ENCODE peak calls at places on chromosomes 16 and 17, in five cellular contexts. Q, S, Y, O and V are unnamed samples.

GRCh38 chr16:56357765-56358322 is 67.5 kb downstream of the AMFR start:
- DNase-seq in Q (no peak), S (no peak), Y (no peak), O (no peak), V (no peak)

GRCh38 chr17:10126554-10127493 is 71.6 kb downstream of the GAS7 start:
- DNase-seq in Q (no peak), S (no peak), Y (peak; percentile 41), O (no peak), V (no peak)

GRCh38 chr16:83992624-83993023 is 24.6 kb downstream of the NECAB2 start:
- DNase-seq in Q (peak; percentile 30), S (no peak), Y (peak; percentile 42), O (no peak), V (peak; percentile 44)

GRCh38 chr17:29597361-29598172 is 4.6 kb downstream of the ANKRD13B start:
- DNase-seq in Q (peak; percentile 90), S (no peak), Y (no peak), O (no peak), V (no peak)

GRCh38 chr17:78779848-78780247 is 2.2 kb downstream of the CYTH1 start:
- DNase-seq in Q (peak; percentile 53), S (no peak), Y (no peak), O (peak; percentile 44), V (no peak)

GRCh38 chr16:66629856-66630255 is 25.4 kb downstream of the CMTM3 start:
- DNase-seq in Q (no peak), S (no peak), Y (no peak), O (no peak), V (no peak)

GRCh38 chr17:74152591-74153455 is 50.7 kb upstream of the RPL38 start:
- DNase-seq in Q (peak; percentile 22), S (no peak), Y (no peak), O (no peak), V (no peak)

GRCh38 chr17:59332890-59333377 is 1.5 kb downstream of the YPEL2 start:
- DNase-seq in Q (no peak), S (no peak), Y (peak; percentile 20), O (no peak), V (peak; percentile 10)

GRCh38 chr16:54236761-54237160 is 49.8 kb downstream of the IRX3 start:
- DNase-seq in Q (no peak), S (no peak), Y (peak; percentile 51), O (no peak), V (peak; percentile 39)

GRCh38 chr17:59406808-59407381 is 75.4 kb downstream of the YPEL2 start:
- DNase-seq in Q (peak; percentile 88), S (peak; percentile 29), Y (peak; percentile 13), O (no peak), V (peak; percentile 36)

GRCh38 chr17:44269118-44269794 is 1.3 kb upstream of the SLC4A1 start:
- DNase-seq in Q (peak; percentile 36), S (no peak), Y (no peak), O (no peak), V (no peak)

GRCh38 chr16:9946022-9946720 is 236.1 kb downstream of the GRIN2A start:
- DNase-seq in Q (no peak), S (no peak), Y (no peak), O (no peak), V (no peak)

GRCh38 chr17:4938670-4939553 is 934 bp downstream of the SLC25A11 start:
- DNase-seq in Q (peak; percentile 17), S (no peak), Y (peak; percentile 44), O (no peak), V (no peak)

GRCh38 chr16:10312023-10312422 is 73.8 kb upstream of the ATF7IP2 start:
- DNase-seq in Q (no peak), S (no peak), Y (no peak), O (no peak), V (no peak)

GRCh38 chr17:6696906-6697305 is 16.3 kb downstream of the SLC13A5 start:
- DNase-seq in Q (no peak), S (no peak), Y (no peak), O (no peak), V (no peak)

GRCh38 chr16:14193316-14193871 is 122.3 kb downstream of the MRTFB start:
- DNase-seq in Q (peak; percentile 83), S (peak; percentile 57), Y (no peak), O (no peak), V (no peak)

GRCh38 chr16:1433756-1434155 is 2.9 kb downstream of the PERCC1 start:
- DNase-seq in Q (no peak), S (no peak), Y (no peak), O (no peak), V (no peak)

GRCh38 chr16:66859397-66860068 is 15.3 kb downstream of the CA7 start:
- DNase-seq in Q (no peak), S (no peak), Y (no peak), O (no peak), V (no peak)

GRCh38 chr16:87064731-87065720 is 252.2 kb downstream of the C16orf95 start:
- DNase-seq in Q (no peak), S (no peak), Y (no peak), O (no peak), V (no peak)

GRCh38 chr17:64269687-64270649 is 6.9 kb upstream of the TEX2 start:
- DNase-seq in Q (peak; percentile 33), S (no peak), Y (no peak), O (no peak), V (no peak)

GRCh38 chr17:40311575-40311974 is 2.6 kb downstream of the RARA start:
- DNase-seq in Q (peak; percentile 82), S (peak; percentile 79), Y (no peak), O (no peak), V (peak; percentile 47)

GRCh38 chr17:59627269-59627668 is 7.6 kb downstream of the CLTC start:
- DNase-seq in Q (no peak), S (no peak), Y (no peak), O (no peak), V (peak; percentile 63)

GRCh38 chr16:74710401-74710800 is 9.7 kb upstream of the MLKL start:
- DNase-seq in Q (no peak), S (no peak), Y (no peak), O (no peak), V (no peak)

GRCh38 chr16:8614435-8615029 is 7.0 kb upstream of the METTL22 start:
- DNase-seq in Q (no peak), S (no peak), Y (no peak), O (no peak), V (no peak)

GRCh38 chr16:75742424-75743047 is 16.2 kb upstream of the CPHXL start:
- DNase-seq in Q (no peak), S (no peak), Y (peak; percentile 36), O (no peak), V (no peak)